ENCODE peak calls at places on chromosomes 5 and 9, in eight cellular contexts. F, W, B, G, T, M, L and U are unnamed samples.

GRCh38 chr9:120369608-120370220 is 210.3 kb downstream of the CDK5RAP2 start:
- DNase-seq in B (no peak), M (no peak), G (no peak), W (no peak), T (no peak), F (no peak), L (no peak), U (no peak)

GRCh38 chr9:87292449-87293191 is 205.0 kb upstream of the DAPK1 start:
- DNase-seq in F (no peak), M (no peak), W (no peak), T (no peak), B (no peak), G (no peak), L (no peak), U (no peak)

GRCh38 chr5:59769832-59770231 is 123.7 kb downstream of the PDE4D start:
- DNase-seq in T (no peak), L (no peak), W (no peak), B (no peak), G (no peak), F (no peak), M (no peak), U (no peak)

GRCh38 chr5:159905496-159905895 is 10.8 kb upstream of the ADRA1B start:
- DNase-seq in G (no peak), M (no peak), F (no peak), B (no peak), W (no peak), L (no peak), T (no peak), U (no peak)

GRCh38 chr5:103461223-103461622 is 101.4 kb downstream of the NUDT12 start:
- DNase-seq in W (no peak), L (no peak), F (no peak), M (no peak), G (no peak), B (no peak), T (no peak), U (no peak)

GRCh38 chr5:72531496-72532190 is 24.4 kb upstream of the ZNF366 start:
- DNase-seq in G (no peak), W (no peak), B (no peak), M (no peak), L (no peak), T (peak), F (no peak), U (no peak)

GRCh38 chr9:114432323-114433067 is 44.7 kb upstream of the AKNA start:
- DNase-seq in L (no peak), T (no peak), W (no peak), G (no peak), M (no peak), B (no peak), F (no peak), U (no peak)

GRCh38 chr5:16736158-16736994 is 119.6 kb upstream of the RETREG1 start:
- DNase-seq in F (no peak), B (peak), M (peak), L (no peak), G (peak), T (peak), W (no peak), U (peak)

GRCh38 chr5:153546566-153546965 is 56.1 kb downstream of the GRIA1 start:
- DNase-seq in M (no peak), F (no peak), T (no peak), B (no peak), G (no peak), L (no peak), W (no peak), U (no peak)